ENCODE peak calls at places on chromosomes 2 and 18, in five cellular contexts. D is lung; J is cardiac fibroblast; V is CD8-positive, alpha-beta T cell; Q is upper lobe of right lung. T is an unnamed sample.

GRCh38 chr2:130288467-130289403 is 54.0 kb upstream of the IMP4 start:
- DNase-seq in Q (no peak), V (no peak), D (no peak), J (no peak), T (peak)

GRCh38 chr2:230956827-230957755 is 32.0 kb upstream of the GPR55 start:
- DNase-seq in V (no peak), D (no peak), Q (no peak), J (peak), T (peak)

GRCh38 chr2:167388497-167388896 is 500.2 kb downstream of the XIRP2 start:
- DNase-seq in Q (no peak), D (no peak), J (no peak), V (no peak), T (no peak)

GRCh38 chr2:127084611-127085031 is 22.3 kb downstream of the BIN1 start:
- DNase-seq in D (no peak), V (peak), J (no peak), Q (no peak), T (peak)

GRCh38 chr18:54726143-54726542 is 102.1 kb upstream of the RAB27B start:
- DNase-seq in Q (no peak), V (no peak), D (no peak), J (no peak), T (no peak)

GRCh38 chr2:38376346-38376682 is 759 bp downstream of the ATL2 start:
- DNase-seq in D (peak), J (peak), V (no peak), Q (no peak), T (no peak)

GRCh38 chr2:127176371-127177311 is 43.5 kb downstream of the CYP27C1 start:
- DNase-seq in V (no peak), Q (peak), J (no peak), D (no peak), T (no peak)

GRCh38 chr18:9139400-9140039 is 2.9 kb downstream of the ANKRD12 start:
- DNase-seq in Q (no peak), D (no peak), J (no peak), V (no peak), T (no peak)

GRCh38 chr2:59578349-59578748 is 975.1 kb downstream of the BCL11A start:
- DNase-seq in D (no peak), J (no peak), V (no peak), Q (no peak), T (no peak)

GRCh38 chr2:169480079-169480465 is 778 bp downstream of the BBS5 start:
- DNase-seq in V (no peak), D (no peak), J (peak), Q (no peak), T (no peak)

GRCh38 chr2:60406192-60406591 is 147.3 kb downstream of the BCL11A start:
- DNase-seq in V (no peak), J (no peak), Q (no peak), D (no peak), T (no peak)

GRCh38 chr2:131092409-131093065 is 723 bp downstream of the FAM168B start:
- DNase-seq in D (no peak), Q (no peak), V (no peak), J (peak), T (no peak)

GRCh38 chr2:11541693-11542274 is 7.9 kb downstream of the GREB1 start:
- DNase-seq in V (no peak), D (no peak), Q (no peak), J (no peak), T (no peak)

GRCh38 chr2:11546072-11546471 is 12.2 kb downstream of the GREB1 start:
- DNase-seq in V (no peak), J (no peak), Q (no peak), D (no peak), T (no peak)

GRCh38 chr2:11540996-11541692 is 7.3 kb downstream of the GREB1 start:
- DNase-seq in D (no peak), Q (no peak), V (no peak), J (no peak), T (no peak)

GRCh38 chr2:11542275-11542819 is 8.5 kb downstream of the GREB1 start:
- DNase-seq in J (no peak), D (no peak), V (no peak), Q (no peak), T (no peak)

DNA sequence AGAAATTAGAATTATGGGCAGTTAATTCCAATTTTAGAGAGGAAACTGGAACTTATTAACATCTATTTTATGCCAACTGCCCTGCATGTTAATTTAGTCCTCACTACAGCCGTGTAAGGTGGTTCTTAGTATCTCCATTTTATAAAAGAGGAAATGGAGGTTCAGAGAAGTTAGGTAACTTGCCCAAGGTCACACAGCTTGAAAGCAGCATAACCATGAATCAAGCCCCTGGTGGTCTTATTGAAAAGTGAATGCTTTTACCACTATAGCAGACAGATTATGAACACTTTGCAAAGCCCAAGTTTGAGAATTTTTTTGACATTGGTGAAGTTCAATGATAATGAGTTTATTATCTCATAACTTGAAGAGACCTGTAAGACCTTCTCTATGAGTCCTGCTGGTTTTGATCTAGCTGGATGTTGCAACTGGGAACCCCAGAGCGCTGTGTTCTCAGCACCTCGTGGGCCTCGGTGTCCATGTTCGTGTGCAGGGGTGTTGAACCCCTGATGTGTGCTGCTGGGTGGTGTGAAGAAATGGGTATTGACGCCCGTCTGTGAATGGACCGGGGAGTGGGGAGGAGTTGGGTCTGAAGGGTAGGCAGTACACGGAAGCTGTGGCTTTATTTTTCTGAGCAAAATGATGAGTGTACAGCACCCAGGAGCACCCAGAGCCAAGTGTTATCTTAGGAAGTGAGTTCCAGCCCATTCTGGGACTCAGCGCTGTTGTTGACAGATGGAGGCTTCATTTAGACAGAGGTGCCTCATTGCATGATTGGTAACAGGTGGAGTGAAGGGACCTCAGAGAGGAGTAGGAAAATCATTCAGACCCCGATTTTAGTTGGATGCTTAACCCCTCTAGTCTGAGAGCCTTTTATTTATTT is 9.7 kb downstream of the GREB1 start:
- DNase-seq in V (no peak), Q (no peak), J (no peak), D (no peak), T (no peak)
- TF ChIP-seq CTCF in V (no peak), Q (no peak), J (no peak), D (no peak), T (no peak)

GRCh38 chr2:103292570-103293265 is 530.9 kb downstream of the TMEM182 start:
- DNase-seq in Q (no peak), D (no peak), J (no peak), V (no peak), T (no peak)

GRCh38 chr2:103285354-103285753 is 523.5 kb downstream of the TMEM182 start:
- DNase-seq in D (no peak), V (no peak), Q (no peak), J (no peak), T (no peak)

GRCh38 chr2:103293266-103293583 is 531.4 kb downstream of the TMEM182 start:
- DNase-seq in D (no peak), Q (no peak), J (no peak), V (no peak), T (no peak)

GRCh38 chr2:103284750-103285149 is 522.9 kb downstream of the TMEM182 start:
- DNase-seq in D (no peak), J (no peak), Q (no peak), V (no peak), T (no peak)

GRCh38 chr2:103289101-103289725 is 527.4 kb downstream of the TMEM182 start:
- DNase-seq in Q (no peak), V (no peak), J (no peak), D (no peak), T (no peak)
- TF ChIP-seq CTCF in Q (no peak), V (no peak), J (no peak), D (no peak), T (no peak)

GRCh38 chr2:20190862-20191713 is 33.8 kb downstream of the SDC1 start:
- DNase-seq in D (peak), V (no peak), J (peak), Q (no peak), T (peak)
- TF ChIP-seq CTCF in D (no peak), V (no peak), J (peak), Q (no peak), T (peak)

GRCh38 chr18:25743661-25744151 is 346.7 kb downstream of the SS18 start:
- DNase-seq in D (no peak), V (no peak), J (no peak), Q (no peak), T (no peak)
- TF ChIP-seq CTCF in D (no peak), V (no peak), J (no peak), Q (no peak), T (no peak)

GRCh38 chr2:237490805-237491194 is 3.7 kb downstream of the MLPH start:
- DNase-seq in Q (no peak), J (no peak), V (no peak), D (no peak), T (no peak)

GRCh38 chr2:237488295-237488694 is 1.2 kb downstream of the MLPH start:
- DNase-seq in D (no peak), Q (peak), J (no peak), V (no peak), T (no peak)

GRCh38 chr2:237491515-237492118 is 4.6 kb downstream of the MLPH start:
- DNase-seq in J (no peak), V (no peak), D (no peak), Q (peak), T (no peak)

GRCh38 chr2:237488901-237489860 is 2.1 kb downstream of the MLPH start:
- DNase-seq in D (no peak), J (peak), Q (peak), V (no peak), T (peak)

GRCh38 chr2:237490009-237490804 is 3.2 kb downstream of the MLPH start:
- DNase-seq in Q (peak), J (no peak), V (no peak), D (no peak), T (peak)
- TF ChIP-seq CTCF in Q (no peak), J (no peak), V (no peak), D (no peak), T (no peak)

GRCh38 chr2:121128741-121129659 is 156.0 kb downstream of the TFCP2L1 start:
- DNase-seq in V (no peak), D (peak), Q (peak), J (peak), T (peak)
- TF ChIP-seq CTCF in V (no peak), D (peak), Q (peak), J (peak), T (peak)

T was measured in Calu3.